ENCODE peak calls at places on chromosomes 1 and 21, in five cellular contexts. B is HS-5; U is anterior cingulate cortex; L is ecto neural progenitor cell; A is T-helper 2 cell treated with Interferon-gamma antibody and Interleukin-4, amounts not matched to agents 5 μg/mL and 100 μg/mL, for 36 hours. V is an unnamed sample.

GRCh38 chr1:6179564-6180175 is 451 bp downstream of the CHD5 start:
- DNase-seq in U (no peak), A (no peak), L (no peak), B (no peak), V (no peak)

GRCh38 chr21:39348355-39349210 is at the start of gene HMGN1:
- DNase-seq in U (peak), B (peak), L (peak), A (peak), V (peak)

GRCh38 chr1:113759341-113760101 is at the start of gene PHTF1:
- DNase-seq in A (peak), L (peak), U (peak), B (peak), V (peak)

GRCh38 chr1:3193811-3194210 is 124.8 kb downstream of the PRDM16 start:
- DNase-seq in L (no peak), A (no peak), B (no peak), U (no peak), V (no peak)

GRCh38 chr1:151146416-151147131 is at the start of gene SEMA6C:
- DNase-seq in A (peak), B (peak), U (peak), L (peak), V (peak)

GRCh38 chr1:18077657-18078215 is 29.9 kb upstream of the IGSF21 start:
- DNase-seq in B (no peak), A (no peak), U (no peak), L (no peak), V (no peak)

GRCh38 chr1:46532095-46532494 is 19.4 kb downstream of the KNCN start:
- DNase-seq in B (no peak), U (no peak), A (no peak), L (no peak), V (no peak)

GRCh38 chr1:84265867-84266266 is 35.6 kb upstream of the SAMD13 start:
- DNase-seq in U (no peak), A (no peak), L (no peak), B (no peak), V (no peak)

GRCh38 chr1:14853518-14853917 is 255.0 kb downstream of the KAZN start:
- DNase-seq in U (no peak), L (no peak), B (no peak), A (no peak), V (no peak)

GRCh38 chr1:114585221-114585620 is 3.8 kb upstream of the BCAS2 start:
- DNase-seq in L (no peak), U (no peak), A (no peak), B (no peak), V (no peak)

V was measured in activated CD8-positive, alpha-beta memory T cell treated with anti-CD3 and anti-CD28 coated beads, Interleukin-2, amount 10 ng/mL, durations not matched to agents 7 days and 5 days.